ENCODE peak calls at places on chromosomes 3 and 15, in nine cellular contexts. One of them, this sample, is unnamed.

GRCh38 chr3:120506828-120507774 is 56.3 kb upstream of the FSTL1 start:
- DNase-seq in fibroblast of lung: peak
- DNase-seq in neuronal stem cell: peak
- DNase-seq in astrocyte: peak
- DNase-seq in keratinocyte: no peak
- DNase-seq in hepatocyte: peak
- DNase-seq in IMR-90: peak
- DNase-seq in H1: no peak
- DNase-seq in GM23248: peak
- DNase-seq in this sample: no peak

GRCh38 chr3:140902791-140903190 is 38.8 kb upstream of the SLC25A36 start:
- DNase-seq in fibroblast of lung: no peak
- DNase-seq in neuronal stem cell: no peak
- DNase-seq in astrocyte: no peak
- DNase-seq in keratinocyte: no peak
- DNase-seq in hepatocyte: no peak
- DNase-seq in IMR-90: no peak
- DNase-seq in H1: no peak
- DNase-seq in GM23248: no peak
- DNase-seq in this sample: no peak

GRCh38 chr3:14699643-14700042 is 24.7 kb downstream of the C3orf20 start:
- DNase-seq in fibroblast of lung: no peak
- DNase-seq in neuronal stem cell: no peak
- DNase-seq in astrocyte: no peak
- DNase-seq in keratinocyte: no peak
- DNase-seq in hepatocyte: no peak
- DNase-seq in IMR-90: no peak
- DNase-seq in H1: no peak
- DNase-seq in GM23248: no peak
- DNase-seq in this sample: no peak

GRCh38 chr3:58536501-58537411 is at the start of gene ACOX2:
- DNase-seq in fibroblast of lung: peak
- DNase-seq in neuronal stem cell: no peak
- DNase-seq in astrocyte: peak
- DNase-seq in keratinocyte: no peak
- DNase-seq in hepatocyte: peak
- DNase-seq in IMR-90: peak
- DNase-seq in H1: no peak
- DNase-seq in GM23248: peak
- DNase-seq in this sample: peak

GRCh38 chr15:66842710-66843441 is 140.8 kb downstream of the SMAD6 start:
- DNase-seq in fibroblast of lung: peak
- DNase-seq in neuronal stem cell: no peak
- DNase-seq in astrocyte: peak
- DNase-seq in keratinocyte: no peak
- DNase-seq in hepatocyte: peak
- DNase-seq in IMR-90: peak
- DNase-seq in H1: no peak
- DNase-seq in GM23248: peak
- DNase-seq in this sample: peak

GRCh38 chr3:21954709-21955108 is 203.7 kb upstream of the ZNF385D start:
- DNase-seq in fibroblast of lung: peak
- DNase-seq in neuronal stem cell: no peak
- DNase-seq in astrocyte: peak
- DNase-seq in keratinocyte: no peak
- DNase-seq in hepatocyte: no peak
- DNase-seq in IMR-90: peak
- DNase-seq in H1: no peak
- DNase-seq in GM23248: peak
- DNase-seq in this sample: no peak

GRCh38 chr15:57158589-57158988 is 217.7 kb upstream of the CGNL1 start:
- DNase-seq in fibroblast of lung: peak
- DNase-seq in neuronal stem cell: no peak
- DNase-seq in astrocyte: peak
- DNase-seq in keratinocyte: no peak
- DNase-seq in hepatocyte: no peak
- DNase-seq in IMR-90: peak
- DNase-seq in H1: no peak
- DNase-seq in GM23248: peak
- DNase-seq in this sample: no peak

GRCh38 chr15:89628301-89628700 is 27.0 kb downstream of the KIF7 start:
- DNase-seq in fibroblast of lung: no peak
- DNase-seq in neuronal stem cell: no peak
- DNase-seq in astrocyte: no peak
- DNase-seq in keratinocyte: no peak
- DNase-seq in hepatocyte: no peak
- DNase-seq in IMR-90: no peak
- DNase-seq in H1: no peak
- DNase-seq in GM23248: no peak
- DNase-seq in this sample: peak

GRCh38 chr3:49803464-49804140 is 541 bp downstream of the INKA1 start:
- DNase-seq in fibroblast of lung: no peak
- DNase-seq in neuronal stem cell: peak
- DNase-seq in astrocyte: peak
- DNase-seq in keratinocyte: peak
- DNase-seq in hepatocyte: peak
- DNase-seq in IMR-90: peak
- DNase-seq in H1: no peak
- DNase-seq in GM23248: peak
- DNase-seq in this sample: peak

GRCh38 chr15:67927501-67928156 is 87.8 kb upstream of the RNU6-1 start:
- DNase-seq in fibroblast of lung: peak
- DNase-seq in neuronal stem cell: no peak
- DNase-seq in astrocyte: peak
- DNase-seq in keratinocyte: no peak
- DNase-seq in hepatocyte: peak
- DNase-seq in IMR-90: peak
- DNase-seq in H1: no peak
- DNase-seq in GM23248: peak
- DNase-seq in this sample: peak

GRCh38 chr3:124372784-124373183 is 357.5 kb upstream of the UMPS start:
- DNase-seq in fibroblast of lung: peak
- DNase-seq in neuronal stem cell: no peak
- DNase-seq in astrocyte: no peak
- DNase-seq in keratinocyte: no peak
- DNase-seq in hepatocyte: no peak
- DNase-seq in IMR-90: no peak
- DNase-seq in H1: peak
- DNase-seq in GM23248: no peak
- DNase-seq in this sample: no peak

GRCh38 chr3:54900954-54901591 is 26.8 kb downstream of the LRTM1 start:
- DNase-seq in fibroblast of lung: peak
- DNase-seq in neuronal stem cell: no peak
- DNase-seq in astrocyte: peak
- DNase-seq in keratinocyte: no peak
- DNase-seq in hepatocyte: no peak
- DNase-seq in IMR-90: peak
- DNase-seq in H1: no peak
- DNase-seq in GM23248: peak
- DNase-seq in this sample: no peak

GRCh38 chr15:44101286-44101685 is 93.8 kb downstream of the FRMD5 start:
- DNase-seq in fibroblast of lung: peak
- DNase-seq in neuronal stem cell: no peak
- DNase-seq in astrocyte: peak
- DNase-seq in keratinocyte: no peak
- DNase-seq in hepatocyte: no peak
- DNase-seq in IMR-90: no peak
- DNase-seq in H1: no peak
- DNase-seq in GM23248: peak
- DNase-seq in this sample: peak
- H2AFZ ChIP-seq in fibroblast of lung: no peak
- H2AFZ ChIP-seq in neuronal stem cell: no peak
- H2AFZ ChIP-seq in astrocyte: no peak
- H2AFZ ChIP-seq in keratinocyte: no peak
- H2AFZ ChIP-seq in hepatocyte: no peak
- H2AFZ ChIP-seq in IMR-90: no peak
- H2AFZ ChIP-seq in H1: no peak
- H2AFZ ChIP-seq in GM23248: no peak
- H2AFZ ChIP-seq in this sample: no peak

DNA sequence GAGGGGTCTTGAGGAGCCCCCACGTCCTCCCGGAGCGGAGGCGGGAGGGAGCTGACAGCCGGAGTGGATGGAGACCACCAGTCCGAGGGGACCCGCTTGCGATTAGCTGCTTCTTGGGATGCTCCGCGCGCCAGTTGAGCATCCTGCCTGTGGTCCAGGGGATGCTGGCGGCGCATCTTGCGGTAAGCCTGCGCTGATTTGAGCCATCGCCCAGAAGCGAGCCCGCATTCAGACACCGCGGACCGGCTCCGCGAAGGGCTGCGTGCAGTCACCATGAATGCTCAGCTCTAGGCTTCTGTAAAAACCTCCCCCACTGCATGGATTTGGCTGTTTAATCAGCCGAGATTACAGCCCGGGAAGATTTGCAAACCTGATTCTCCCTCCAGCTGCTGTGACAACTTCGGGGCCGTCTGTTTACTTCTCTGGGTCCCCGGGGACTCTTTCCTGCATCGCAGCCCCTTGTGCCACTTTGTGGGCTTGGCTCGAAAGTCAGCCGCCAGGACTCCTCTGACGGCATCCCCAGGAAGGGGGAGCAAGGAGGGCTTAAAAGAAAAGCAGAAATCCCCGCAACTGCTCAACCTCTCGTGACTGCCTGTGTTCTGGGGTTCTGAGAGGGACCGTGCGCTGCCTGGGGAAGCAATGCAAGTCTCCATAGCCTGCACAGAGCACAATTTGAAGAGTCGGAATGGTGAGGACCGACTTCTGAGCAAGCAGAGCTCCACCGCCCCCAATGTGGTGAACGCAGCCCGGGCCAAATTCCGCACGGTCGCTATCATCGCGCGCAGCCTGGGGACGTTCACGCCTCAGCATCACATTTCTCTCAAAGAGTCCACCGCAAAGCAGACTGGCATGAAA is 171.1 kb downstream of the KCNAB1 start:
- DNase-seq in fibroblast of lung: peak
- DNase-seq in neuronal stem cell: peak
- DNase-seq in astrocyte: peak
- DNase-seq in keratinocyte: no peak
- DNase-seq in hepatocyte: peak
- DNase-seq in IMR-90: peak
- DNase-seq in H1: no peak
- DNase-seq in GM23248: peak
- DNase-seq in this sample: peak
- H2AFZ ChIP-seq in fibroblast of lung: peak
- H2AFZ ChIP-seq in neuronal stem cell: peak
- H2AFZ ChIP-seq in astrocyte: peak
- H2AFZ ChIP-seq in keratinocyte: peak
- H2AFZ ChIP-seq in hepatocyte: peak
- H2AFZ ChIP-seq in IMR-90: peak
- H2AFZ ChIP-seq in H1: peak
- H2AFZ ChIP-seq in GM23248: peak
- H2AFZ ChIP-seq in this sample: peak

GRCh38 chr15:61702224-61703120 is 357.8 kb downstream of the VPS13C start:
- DNase-seq in fibroblast of lung: no peak
- DNase-seq in neuronal stem cell: no peak
- DNase-seq in astrocyte: no peak
- DNase-seq in keratinocyte: no peak
- DNase-seq in hepatocyte: no peak
- DNase-seq in IMR-90: no peak
- DNase-seq in H1: peak
- DNase-seq in GM23248: no peak
- DNase-seq in this sample: no peak
- H2AFZ ChIP-seq in fibroblast of lung: no peak
- H2AFZ ChIP-seq in neuronal stem cell: no peak
- H2AFZ ChIP-seq in astrocyte: no peak
- H2AFZ ChIP-seq in keratinocyte: no peak
- H2AFZ ChIP-seq in hepatocyte: no peak
- H2AFZ ChIP-seq in IMR-90: no peak
- H2AFZ ChIP-seq in H1: peak
- H2AFZ ChIP-seq in GM23248: no peak
- H2AFZ ChIP-seq in this sample: no peak

GRCh38 chr3:60070366-60070765 is 1020.5 kb upstream of the CFAP20DC start:
- DNase-seq in fibroblast of lung: no peak
- DNase-seq in neuronal stem cell: no peak
- DNase-seq in astrocyte: no peak
- DNase-seq in keratinocyte: no peak
- DNase-seq in hepatocyte: no peak
- DNase-seq in IMR-90: no peak
- DNase-seq in H1: no peak
- DNase-seq in GM23248: no peak
- DNase-seq in this sample: no peak

GRCh38 chr3:60073942-60074341 is 1024.1 kb upstream of the CFAP20DC start:
- DNase-seq in fibroblast of lung: no peak
- DNase-seq in neuronal stem cell: no peak
- DNase-seq in astrocyte: no peak
- DNase-seq in keratinocyte: no peak
- DNase-seq in hepatocyte: no peak
- DNase-seq in IMR-90: no peak
- DNase-seq in H1: no peak
- DNase-seq in GM23248: no peak
- DNase-seq in this sample: no peak

GRCh38 chr3:60079076-60079475 is 1029.3 kb upstream of the CFAP20DC start:
- DNase-seq in fibroblast of lung: no peak
- DNase-seq in neuronal stem cell: no peak
- DNase-seq in astrocyte: no peak
- DNase-seq in keratinocyte: no peak
- DNase-seq in hepatocyte: no peak
- DNase-seq in IMR-90: no peak
- DNase-seq in H1: no peak
- DNase-seq in GM23248: no peak
- DNase-seq in this sample: no peak

GRCh38 chr3:60076307-60076706 is 1026.5 kb upstream of the CFAP20DC start:
- DNase-seq in fibroblast of lung: peak
- DNase-seq in neuronal stem cell: no peak
- DNase-seq in astrocyte: peak
- DNase-seq in keratinocyte: no peak
- DNase-seq in hepatocyte: no peak
- DNase-seq in IMR-90: no peak
- DNase-seq in H1: no peak
- DNase-seq in GM23248: peak
- DNase-seq in this sample: no peak

DNA sequence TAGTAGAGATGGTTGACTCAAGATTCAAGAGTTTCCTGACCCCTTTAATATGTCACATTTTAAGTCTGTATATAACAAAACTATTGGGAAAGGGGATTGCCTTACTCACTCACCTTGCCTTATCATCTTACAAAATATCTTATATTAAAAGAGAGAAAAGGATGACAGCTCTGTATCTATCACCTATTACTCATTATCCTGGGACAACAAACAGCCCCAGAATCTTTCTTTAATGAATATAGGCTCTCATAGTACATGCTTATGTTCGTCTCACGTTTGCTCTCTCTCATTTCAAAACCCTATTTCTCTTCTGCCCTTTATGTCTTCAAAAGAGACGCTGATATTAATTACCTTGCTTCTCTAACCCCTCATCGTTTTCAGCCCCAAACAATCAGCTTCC is 1023.4 kb upstream of the CFAP20DC start:
- DNase-seq in fibroblast of lung: no peak
- DNase-seq in neuronal stem cell: no peak
- DNase-seq in astrocyte: no peak
- DNase-seq in keratinocyte: no peak
- DNase-seq in hepatocyte: no peak
- DNase-seq in IMR-90: no peak
- DNase-seq in H1: no peak
- DNase-seq in GM23248: no peak
- DNase-seq in this sample: no peak
- H2AFZ ChIP-seq in fibroblast of lung: no peak
- H2AFZ ChIP-seq in neuronal stem cell: no peak
- H2AFZ ChIP-seq in astrocyte: no peak
- H2AFZ ChIP-seq in keratinocyte: no peak
- H2AFZ ChIP-seq in hepatocyte: no peak
- H2AFZ ChIP-seq in IMR-90: no peak
- H2AFZ ChIP-seq in H1: no peak
- H2AFZ ChIP-seq in GM23248: no peak
- H2AFZ ChIP-seq in this sample: no peak